ENCODE peak calls at places on chromosome 14, in six cellular contexts. One of them, this sample, is unnamed.

GRCh38 chr14:74400328-74400727 is 25.7 kb downstream of the SYNDIG1L start:
- DNase-seq in bronchial epithelial cell: no peak
- DNase-seq in GM06990: no peak
- DNase-seq in OCI-LY7: peak; percentile 52
- DNase-seq in neural progenitor cell: peak; percentile 53
- DNase-seq in PC-3: no peak
- DNase-seq in this sample: no peak

GRCh38 chr14:79011091-79011919 is 841.1 kb downstream of the NRXN3 start:
- DNase-seq in bronchial epithelial cell: peak; percentile 96
- DNase-seq in GM06990: no peak
- DNase-seq in OCI-LY7: peak; percentile 44
- DNase-seq in neural progenitor cell: peak; percentile 77
- DNase-seq in PC-3: peak; percentile 85
- DNase-seq in this sample: peak; percentile 45

GRCh38 chr14:105273062-105273461 is 24.7 kb downstream of the BTBD6 start:
- DNase-seq in bronchial epithelial cell: peak; percentile 29
- DNase-seq in GM06990: no peak
- DNase-seq in OCI-LY7: no peak
- DNase-seq in neural progenitor cell: no peak
- DNase-seq in PC-3: peak; percentile 31
- DNase-seq in this sample: no peak

GRCh38 chr14:30078827-30079402 is 151.3 kb upstream of the PRKD1 start:
- DNase-seq in bronchial epithelial cell: no peak
- DNase-seq in GM06990: no peak
- DNase-seq in OCI-LY7: no peak
- DNase-seq in neural progenitor cell: no peak
- DNase-seq in PC-3: no peak
- DNase-seq in this sample: no peak

GRCh38 chr14:33676135-33676566 is 274.7 kb downstream of the EGLN3 start:
- DNase-seq in bronchial epithelial cell: peak; percentile 51
- DNase-seq in GM06990: no peak
- DNase-seq in OCI-LY7: no peak
- DNase-seq in neural progenitor cell: peak; percentile 80
- DNase-seq in PC-3: peak; percentile 78
- DNase-seq in this sample: peak; percentile 61

GRCh38 chr14:105187935-105188524 is 6.9 kb upstream of the NUDT14 start:
- DNase-seq in bronchial epithelial cell: no peak
- DNase-seq in GM06990: no peak
- DNase-seq in OCI-LY7: no peak
- DNase-seq in neural progenitor cell: no peak
- DNase-seq in PC-3: peak; percentile 65
- DNase-seq in this sample: no peak

GRCh38 chr14:93549578-93549977 is 118.8 kb downstream of the UNC79 start:
- DNase-seq in bronchial epithelial cell: peak; percentile 51
- DNase-seq in GM06990: no peak
- DNase-seq in OCI-LY7: peak; percentile 15
- DNase-seq in neural progenitor cell: no peak
- DNase-seq in PC-3: peak; percentile 16
- DNase-seq in this sample: no peak

GRCh38 chr14:45089813-45090212 is 5.9 kb downstream of the PRPF39 start:
- DNase-seq in bronchial epithelial cell: peak; percentile 95
- DNase-seq in GM06990: peak; percentile 23
- DNase-seq in OCI-LY7: no peak
- DNase-seq in neural progenitor cell: no peak
- DNase-seq in PC-3: peak; percentile 39
- DNase-seq in this sample: peak; percentile 64

GRCh38 chr14:55127491-55127951 is 1.5 kb upstream of the LGALS3 start:
- DNase-seq in bronchial epithelial cell: peak; percentile 62
- DNase-seq in GM06990: no peak
- DNase-seq in OCI-LY7: no peak
- DNase-seq in neural progenitor cell: no peak
- DNase-seq in PC-3: peak; percentile 99
- DNase-seq in this sample: peak; percentile 26

GRCh38 chr14:42224053-42224888 is 617.6 kb downstream of the LRFN5 start:
- DNase-seq in bronchial epithelial cell: peak; percentile 52
- DNase-seq in GM06990: no peak
- DNase-seq in OCI-LY7: peak; percentile 64
- DNase-seq in neural progenitor cell: peak; percentile 81
- DNase-seq in PC-3: peak; percentile 90
- DNase-seq in this sample: peak; percentile 85
- TF ChIP-seq CTCF in bronchial epithelial cell: peak; percentile 64
- TF ChIP-seq CTCF in GM06990: peak; percentile 72
- TF ChIP-seq CTCF in OCI-LY7: peak; percentile 98
- TF ChIP-seq CTCF in neural progenitor cell: peak; percentile 96
- TF ChIP-seq CTCF in PC-3: peak; percentile 96
- TF ChIP-seq CTCF in this sample: peak; percentile 81

GRCh38 chr14:49895480-49895879 is 2.6 kb downstream of the ARF6 start:
- DNase-seq in bronchial epithelial cell: peak; percentile 38
- DNase-seq in GM06990: no peak
- DNase-seq in OCI-LY7: peak; percentile 34
- DNase-seq in neural progenitor cell: no peak
- DNase-seq in PC-3: peak; percentile 47
- DNase-seq in this sample: peak; percentile 21

GRCh38 chr14:49892301-49892635 is 614 bp upstream of the ARF6 start:
- DNase-seq in bronchial epithelial cell: peak; percentile 57
- DNase-seq in GM06990: no peak
- DNase-seq in OCI-LY7: peak; percentile 89
- DNase-seq in neural progenitor cell: no peak
- DNase-seq in PC-3: peak; percentile 63
- DNase-seq in this sample: peak; percentile 75

GRCh38 chr14:49896956-49897355 is 4.1 kb downstream of the ARF6 start:
- DNase-seq in bronchial epithelial cell: no peak
- DNase-seq in GM06990: no peak
- DNase-seq in OCI-LY7: no peak
- DNase-seq in neural progenitor cell: no peak
- DNase-seq in PC-3: no peak
- DNase-seq in this sample: no peak

GRCh38 chr14:49892636-49893308 is at the start of gene ARF6:
- DNase-seq in bronchial epithelial cell: peak; percentile 87
- DNase-seq in GM06990: peak; percentile 99
- DNase-seq in OCI-LY7: peak; percentile 99
- DNase-seq in neural progenitor cell: peak; percentile 99
- DNase-seq in PC-3: peak; percentile 99
- DNase-seq in this sample: peak; percentile 97

DNA sequence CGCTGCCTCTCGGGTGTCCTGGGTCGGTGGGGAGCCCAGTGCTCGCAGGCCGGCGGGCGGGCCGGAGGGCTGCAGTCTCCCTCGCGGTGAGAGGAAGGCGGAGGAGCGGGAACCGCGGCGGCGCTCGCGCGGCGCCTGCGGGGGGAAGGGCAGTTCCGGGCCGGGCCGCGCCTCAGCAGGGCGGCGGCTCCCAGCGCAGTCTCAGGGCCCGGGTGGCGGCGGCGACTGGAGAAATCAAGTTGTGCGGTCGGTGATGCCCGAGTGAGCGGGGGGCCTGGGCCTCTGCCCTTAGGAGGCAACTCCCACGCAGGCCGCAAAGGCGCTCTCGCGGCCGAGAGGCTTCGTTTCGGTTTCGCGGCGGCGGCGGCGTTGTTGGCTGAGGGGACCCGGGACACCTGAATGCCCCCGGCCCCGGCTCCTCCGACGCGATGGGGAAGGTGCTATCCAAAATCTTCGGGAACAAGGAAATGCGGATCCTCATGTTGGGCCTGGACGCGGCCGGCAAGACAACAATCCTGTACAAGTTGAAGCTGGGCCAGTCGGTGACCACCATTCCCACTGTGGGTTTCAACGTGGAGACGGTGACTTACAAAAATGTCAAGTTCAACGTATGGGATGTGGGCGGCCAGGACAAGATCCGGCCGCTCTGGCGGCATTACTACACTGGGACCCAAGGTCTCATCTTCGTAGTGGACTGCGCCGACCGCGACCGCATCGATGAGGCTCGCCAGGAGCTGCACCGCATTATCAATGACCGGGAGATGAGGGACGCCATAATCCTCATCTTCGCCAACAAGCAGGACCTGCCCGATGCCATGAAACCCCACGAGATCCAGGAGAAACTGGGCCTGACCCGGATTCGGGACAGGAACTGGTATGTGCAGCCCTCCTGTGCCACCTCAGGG is 679 bp downstream of the ARF6 start:
- DNase-seq in bronchial epithelial cell: no peak
- DNase-seq in GM06990: peak; percentile 84
- DNase-seq in OCI-LY7: peak; percentile 66
- DNase-seq in neural progenitor cell: peak; percentile 45
- DNase-seq in PC-3: peak; percentile 36
- DNase-seq in this sample: peak; percentile 42
- TF ChIP-seq CTCF in bronchial epithelial cell: no peak
- TF ChIP-seq CTCF in GM06990: no peak
- TF ChIP-seq CTCF in OCI-LY7: no peak
- TF ChIP-seq CTCF in neural progenitor cell: no peak
- TF ChIP-seq CTCF in PC-3: no peak
- TF ChIP-seq CTCF in this sample: no peak

GRCh38 chr14:64841121-64841611 is 38.5 kb downstream of the SPTB start:
- DNase-seq in bronchial epithelial cell: peak; percentile 66
- DNase-seq in GM06990: no peak
- DNase-seq in OCI-LY7: no peak
- DNase-seq in neural progenitor cell: peak; percentile 59
- DNase-seq in PC-3: peak; percentile 88
- DNase-seq in this sample: peak; percentile 65
- TF ChIP-seq CTCF in bronchial epithelial cell: peak; percentile 53
- TF ChIP-seq CTCF in GM06990: no peak
- TF ChIP-seq CTCF in OCI-LY7: no peak
- TF ChIP-seq CTCF in neural progenitor cell: peak; percentile 56
- TF ChIP-seq CTCF in PC-3: peak; percentile 86
- TF ChIP-seq CTCF in this sample: peak; percentile 50

DNA sequence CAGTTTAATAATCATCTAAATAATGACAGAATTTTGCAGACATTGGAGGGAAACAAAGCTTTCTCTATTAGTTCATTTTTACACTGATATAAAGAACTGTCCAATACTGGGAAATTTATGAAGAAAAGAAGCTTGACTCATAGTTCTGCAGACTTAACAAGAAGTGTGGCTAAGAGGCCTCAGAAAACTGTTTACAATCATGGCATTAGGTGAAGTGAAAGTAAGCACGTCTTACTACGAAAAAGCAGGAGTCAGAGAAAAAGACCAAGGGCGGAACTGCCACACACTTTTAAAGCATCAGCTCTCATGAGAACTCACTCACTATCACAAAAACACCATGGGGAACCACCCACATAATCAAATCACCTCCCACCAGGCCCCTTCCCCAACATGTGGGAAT is 804.4 kb downstream of the FLRT2 start:
- DNase-seq in bronchial epithelial cell: no peak
- DNase-seq in GM06990: no peak
- DNase-seq in OCI-LY7: no peak
- DNase-seq in neural progenitor cell: no peak
- DNase-seq in PC-3: no peak
- DNase-seq in this sample: no peak
- TF ChIP-seq CTCF in bronchial epithelial cell: no peak
- TF ChIP-seq CTCF in GM06990: no peak
- TF ChIP-seq CTCF in OCI-LY7: no peak
- TF ChIP-seq CTCF in neural progenitor cell: no peak
- TF ChIP-seq CTCF in PC-3: no peak
- TF ChIP-seq CTCF in this sample: no peak